ENCODE peak calls at places on chromosome 3, in eight cellular contexts. J is tibial nerve, F is GM12865, E is RWPE2, X is keratinocyte, O is fibroblast of villous mesenchyme, H is cardiac fibroblast, N is fibroblast of lung. W is an unnamed sample.

GRCh38 chr3:39254806-39255449 is 24.9 kb downstream of the CX3CR1 start:
- DNase-seq in E (no peak), X (no peak), O (peak), F (no peak), J (no peak), H (peak), N (no peak), W (no peak)

GRCh38 chr3:52210550-52211046 is 12.6 kb downstream of the ALAS1 start:
- DNase-seq in O (peak), F (no peak), E (no peak), X (no peak), N (peak), J (no peak), H (peak), W (no peak)

GRCh38 chr3:165643433-165643824 is 193.8 kb downstream of the BCHE start:
- DNase-seq in O (no peak), H (peak), X (peak), J (no peak), F (no peak), E (no peak), N (peak), W (no peak)

GRCh38 chr3:2873986-2874385 is 236.2 kb downstream of the IL5RA start:
- DNase-seq in N (no peak), F (no peak), J (no peak), O (no peak), X (no peak), H (no peak), E (no peak), W (no peak)

GRCh38 chr3:100516232-100516631 is 23.8 kb downstream of the TMEM45A start:
- DNase-seq in E (no peak), J (no peak), H (peak), F (no peak), O (no peak), N (no peak), X (no peak), W (no peak)

GRCh38 chr3:177565981-177566380 is 368.7 kb upstream of the TBL1XR1 start:
- DNase-seq in O (no peak), H (no peak), N (no peak), F (no peak), J (no peak), X (no peak), E (no peak), W (no peak)

GRCh38 chr3:30356901-30357753 is 249.3 kb upstream of the TGFBR2 start:
- DNase-seq in X (peak), O (no peak), N (no peak), F (no peak), E (peak), H (peak), J (no peak), W (no peak)

GRCh38 chr3:137962251-137962650 is 47.7 kb upstream of the CLDN18 start:
- DNase-seq in N (no peak), F (no peak), E (no peak), X (no peak), H (no peak), O (no peak), J (no peak), W (no peak)

GRCh38 chr3:88203537-88204143 is 53.9 kb downstream of the C3orf38 start:
- DNase-seq in E (no peak), J (peak), O (peak), H (peak), F (peak), X (no peak), N (peak), W (no peak)

GRCh38 chr3:152330565-152330964 is 61.8 kb downstream of the MBNL1 start:
- DNase-seq in N (no peak), J (no peak), H (no peak), O (no peak), F (no peak), X (no peak), E (no peak), W (no peak)

GRCh38 chr3:142507241-142507640 is 59.4 kb upstream of the XRN1 start:
- DNase-seq in E (no peak), J (no peak), X (no peak), O (no peak), F (no peak), H (peak), N (no peak), W (no peak)

GRCh38 chr3:48919215-48920138 is 835 bp downstream of the ARIH2 start:
- DNase-seq in E (no peak), X (no peak), F (peak), N (peak), J (no peak), O (peak), H (peak), W (peak)

GRCh38 chr3:184825456-184825855 is 13.5 kb downstream of the VPS8 start:
- DNase-seq in H (no peak), N (no peak), F (no peak), X (no peak), J (no peak), E (no peak), O (peak), W (no peak)

GRCh38 chr3:52216585-52217408 is 8.6 kb downstream of the TLR9 start:
- DNase-seq in H (peak), E (peak), J (no peak), N (peak), F (no peak), X (peak), O (peak), W (no peak)

GRCh38 chr3:36769926-36770325 is 5.6 kb upstream of the DCLK3 start:
- DNase-seq in O (no peak), H (no peak), J (no peak), X (no peak), F (no peak), N (no peak), E (no peak), W (no peak)

GRCh38 chr3:43093006-43093405 is 12.9 kb downstream of the POMGNT2 start:
- DNase-seq in O (no peak), N (no peak), F (no peak), H (no peak), E (no peak), X (no peak), J (no peak), W (no peak)

GRCh38 chr3:141812586-141812985 is 49.4 kb downstream of the GRK7 start:
- DNase-seq in J (no peak), N (no peak), F (no peak), X (no peak), O (no peak), E (no peak), H (no peak), W (no peak)

GRCh38 chr3:72814308-72814707 is 33.9 kb downstream of the SHQ1 start:
- DNase-seq in H (no peak), N (no peak), E (no peak), O (no peak), X (no peak), F (peak), J (no peak), W (no peak)

GRCh38 chr3:43948013-43948412 is 257.3 kb downstream of the ABHD5 start:
- DNase-seq in F (no peak), X (no peak), J (no peak), H (no peak), N (no peak), O (no peak), E (no peak), W (no peak)

GRCh38 chr3:159766563-159767185 is 222.0 kb upstream of the IL12A start:
- DNase-seq in J (no peak), H (peak), N (peak), X (no peak), E (no peak), F (no peak), O (no peak), W (no peak)

GRCh38 chr3:187929115-187929828 is 184.0 kb upstream of the BCL6 start:
- DNase-seq in H (no peak), N (no peak), J (no peak), O (no peak), E (no peak), X (no peak), F (no peak), W (no peak)

GRCh38 chr3:5489536-5489935 is 302.0 kb downstream of the EDEM1 start:
- DNase-seq in J (no peak), H (no peak), F (no peak), X (no peak), O (no peak), E (no peak), N (no peak), W (no peak)

GRCh38 chr3:40366203-40367162 is 20.5 kb upstream of the ENTPD3 start:
- DNase-seq in X (no peak), J (no peak), O (no peak), N (no peak), E (no peak), H (no peak), F (no peak), W (no peak)

GRCh38 chr3:148962513-148962912 is 28.8 kb upstream of the GYG1 start:
- DNase-seq in F (no peak), H (peak), J (no peak), N (peak), X (peak), E (no peak), O (peak), W (no peak)

GRCh38 chr3:10442151-10442795 is 63.1 kb downstream of the ATP2B2 start:
- DNase-seq in E (no peak), N (no peak), O (no peak), H (no peak), J (no peak), F (no peak), X (no peak), W (no peak)

DNA sequence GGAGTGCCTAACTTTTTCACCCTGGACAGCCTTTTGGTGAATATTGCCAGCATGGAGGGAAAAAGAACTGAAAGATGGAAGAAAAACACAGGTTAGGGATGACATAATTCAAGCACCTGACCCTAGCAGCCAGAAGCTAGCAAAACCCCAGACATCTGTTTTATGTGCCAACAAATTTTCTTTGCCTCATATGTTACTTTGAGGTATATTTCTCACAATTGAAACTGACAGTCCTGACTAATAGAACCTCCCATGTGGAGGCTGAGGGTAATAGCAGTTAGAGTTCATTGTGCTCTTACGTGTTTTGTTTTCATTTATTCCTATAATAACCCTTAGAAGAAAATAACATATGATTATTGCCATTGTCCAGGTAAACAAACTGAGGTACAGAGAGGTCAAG is 71.5 kb upstream of the SLC25A26 start:
- DNase-seq in X (no peak), H (no peak), O (no peak), F (no peak), N (no peak), E (no peak), J (no peak), W (no peak)
- TF ChIP-seq CTCF in X (no peak), H (no peak), O (no peak), F (no peak), N (no peak), E (no peak), J (no peak), W (no peak)

DNA sequence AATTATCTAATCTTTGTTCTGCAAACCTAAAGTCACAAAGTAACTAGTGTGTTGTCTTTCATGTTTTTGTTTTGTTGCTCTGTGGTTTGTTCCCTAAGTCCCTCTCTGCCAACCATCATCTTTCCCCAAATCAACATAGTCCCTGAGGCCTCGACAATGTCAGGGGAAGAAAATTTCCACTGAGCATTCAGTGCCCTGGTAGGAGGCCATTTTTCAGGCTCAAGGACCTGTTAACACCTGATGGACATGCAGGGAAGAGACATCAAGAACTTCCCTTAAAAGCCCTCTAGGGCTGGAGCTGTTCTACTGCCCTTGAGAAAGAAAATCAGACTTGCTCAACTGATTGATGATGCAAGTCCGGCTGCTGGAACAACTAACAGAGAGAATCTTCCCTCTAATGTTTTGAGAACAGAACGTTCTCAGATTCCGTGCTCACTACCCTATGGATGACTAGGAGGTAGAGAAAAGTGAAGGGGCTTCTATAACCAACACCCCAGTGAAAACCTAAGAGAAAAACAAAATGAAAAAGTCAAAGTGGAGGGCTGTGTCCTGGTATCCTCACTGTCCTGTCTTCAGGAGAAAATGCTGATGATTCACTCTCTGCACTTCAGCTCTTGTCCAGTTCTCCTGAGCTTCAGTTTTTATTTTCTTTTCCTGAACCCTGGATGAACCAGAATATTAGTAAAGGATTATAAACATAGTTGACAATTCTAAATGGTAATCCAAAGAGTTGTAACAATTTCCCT is 373.1 kb downstream of the FOXP1 start:
- DNase-seq in N (peak), F (no peak), H (peak), X (no peak), O (peak), J (no peak), E (no peak), W (no peak)
- TF ChIP-seq CTCF in N (peak), F (no peak), H (peak), X (no peak), O (peak), J (peak), E (no peak), W (no peak)

GRCh38 chr3:162847511-162847910 is 1350.9 kb downstream of the OTOL1 start:
- DNase-seq in F (no peak), O (no peak), N (no peak), H (no peak), J (no peak), X (no peak), E (no peak), W (no peak)
- TF ChIP-seq CTCF in F (no peak), O (no peak), N (no peak), H (no peak), J (no peak), X (no peak), E (peak), W (no peak)

DNA sequence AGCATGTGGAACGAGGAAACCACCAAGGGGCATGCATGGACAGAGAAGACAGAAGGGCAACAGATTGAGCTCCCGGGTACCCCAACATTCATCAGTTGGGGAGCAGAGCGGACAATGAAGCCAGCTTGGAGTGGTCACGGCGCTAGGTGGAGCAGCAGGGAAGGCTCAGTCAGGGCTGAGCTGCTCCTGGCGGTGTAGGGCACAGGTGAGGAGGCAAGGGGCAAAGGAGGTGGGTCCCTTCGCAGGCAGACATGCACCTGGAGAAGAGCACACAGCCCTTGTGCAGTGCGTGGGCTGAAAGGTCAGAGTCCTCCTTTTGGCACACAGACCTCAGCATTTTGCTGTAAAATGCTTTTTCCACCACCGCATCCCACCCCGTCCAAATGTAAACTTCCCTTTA is 90.0 kb upstream of the SLC6A6 start:
- DNase-seq in H (no peak), O (no peak), E (no peak), J (no peak), F (no peak), X (no peak), N (no peak), W (no peak)
- TF ChIP-seq CTCF in H (no peak), O (no peak), E (no peak), J (no peak), F (no peak), X (no peak), N (no peak), W (no peak)

DNA sequence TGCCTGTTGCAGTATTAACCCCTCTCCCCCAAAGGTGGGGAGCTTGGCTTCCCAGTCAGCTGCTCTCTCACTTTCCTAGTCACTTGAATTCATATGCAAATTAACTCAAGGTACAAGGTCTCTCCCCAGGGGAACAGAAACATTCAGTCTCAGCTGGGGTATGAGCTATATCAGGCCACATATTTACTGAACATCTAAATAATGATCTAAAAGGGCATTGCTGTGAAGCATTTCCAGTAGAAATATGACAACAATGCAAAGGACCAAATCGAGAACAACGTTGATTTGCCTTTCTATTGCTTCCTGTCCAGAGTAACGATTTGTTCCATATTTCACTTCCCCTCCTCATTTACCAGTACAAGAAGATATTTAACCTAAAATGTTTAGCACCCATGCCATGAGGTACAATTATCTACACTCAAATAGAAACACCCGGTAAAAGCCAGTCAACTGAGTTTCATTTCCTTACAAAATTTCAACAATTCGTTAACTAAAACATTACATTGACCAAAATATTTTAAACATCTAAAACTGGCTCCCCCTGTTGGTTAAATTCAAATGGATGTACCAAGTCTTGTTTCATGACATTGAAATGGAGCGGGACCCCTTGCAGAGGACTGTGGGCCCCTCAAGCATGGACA is 36.5 kb upstream of the KLHL6 start:
- DNase-seq in F (peak), H (peak), E (no peak), J (no peak), O (peak), X (no peak), N (peak), W (peak)
- TF ChIP-seq CTCF in F (peak), H (peak), E (peak), J (no peak), O (peak), X (no peak), N (peak), W (peak)

DNA sequence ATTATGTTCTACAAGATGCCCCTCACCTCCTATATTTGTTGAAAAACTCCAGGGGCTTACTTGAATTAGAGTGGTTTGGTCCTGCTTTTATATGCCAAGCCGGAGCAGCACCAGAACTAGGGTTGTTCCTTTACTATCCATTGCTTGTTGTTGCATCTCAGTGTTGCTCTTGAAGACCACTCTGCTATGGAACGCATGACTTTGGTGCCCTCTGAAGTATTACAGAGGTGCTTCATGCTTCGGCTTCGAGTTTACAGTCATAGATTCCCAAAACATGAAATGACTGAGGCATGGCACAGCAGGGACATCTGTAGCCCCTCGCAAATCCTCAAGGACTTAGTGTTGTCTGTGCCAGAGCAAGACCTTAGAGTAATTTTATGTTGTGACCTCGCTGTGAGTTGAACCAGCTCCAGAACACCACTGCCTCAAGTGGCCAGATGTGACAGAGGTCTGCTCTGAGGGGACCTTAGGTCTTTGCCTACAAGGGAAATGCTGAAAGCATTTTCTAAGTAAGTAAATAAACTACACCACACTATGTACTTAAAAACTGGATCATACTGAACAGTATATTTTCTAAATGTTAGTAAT is 67.2 kb upstream of the SIAH2 start:
- DNase-seq in N (no peak), F (peak), E (no peak), O (no peak), J (no peak), H (peak), X (no peak), W (no peak)
- TF ChIP-seq CTCF in N (peak), F (peak), E (peak), O (peak), J (no peak), H (no peak), X (peak), W (peak)

DNA sequence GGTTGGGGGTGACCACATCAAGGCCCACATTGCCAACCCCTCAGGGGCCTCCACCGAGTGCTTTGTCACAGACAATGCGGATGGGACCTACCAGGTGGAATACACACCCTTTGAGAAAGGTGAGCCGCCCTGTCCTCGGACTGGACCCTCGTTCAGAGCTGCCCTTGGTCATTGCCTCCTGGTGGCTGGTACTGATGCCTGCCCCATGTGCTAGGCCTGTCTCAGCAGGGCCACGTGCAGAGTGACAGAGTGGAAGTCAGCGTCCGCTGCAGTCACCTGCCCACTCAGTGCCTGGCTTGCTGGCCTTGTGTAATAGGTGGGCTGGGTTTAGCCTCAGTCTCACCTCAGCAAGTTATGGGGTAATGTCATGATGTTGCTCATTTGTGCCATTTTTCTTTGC is 86.4 kb downstream of the DNASE1L3 start:
- DNase-seq in X (no peak), E (no peak), H (no peak), J (no peak), O (no peak), N (no peak), F (no peak), W (no peak)
- TF ChIP-seq CTCF in X (no peak), E (no peak), H (no peak), J (no peak), O (no peak), N (no peak), F (no peak), W (no peak)

GRCh38 chr3:49967307-49967706 is 27.4 kb downstream of the RBM6 start:
- DNase-seq in J (no peak), N (peak), H (peak), O (no peak), F (no peak), X (no peak), E (no peak), W (no peak)
- TF ChIP-seq CTCF in J (no peak), N (no peak), H (no peak), O (no peak), F (no peak), X (no peak), E (no peak), W (no peak)

GRCh38 chr3:46603461-46604062 is 8.8 kb upstream of the FAM240A start:
- DNase-seq in E (no peak), J (no peak), F (no peak), N (no peak), H (no peak), X (no peak), O (no peak), W (no peak)

GRCh38 chr3:46604127-46604526 is 8.2 kb upstream of the FAM240A start:
- DNase-seq in X (no peak), O (no peak), J (no peak), N (no peak), E (no peak), H (no peak), F (no peak), W (no peak)

GRCh38 chr3:46609944-46610722 is 2.2 kb upstream of the FAM240A start:
- DNase-seq in H (no peak), O (no peak), N (peak), X (no peak), J (no peak), F (no peak), E (no peak), W (no peak)

GRCh38 chr3:46609074-46609735 is 3.1 kb upstream of the FAM240A start:
- DNase-seq in F (no peak), X (no peak), N (no peak), O (peak), E (no peak), J (no peak), H (no peak), W (no peak)

GRCh38 chr3:46607603-46608028 is 4.7 kb upstream of the FAM240A start:
- DNase-seq in O (peak), N (peak), E (no peak), H (no peak), F (peak), X (no peak), J (no peak), W (no peak)
- TF ChIP-seq CTCF in O (no peak), N (no peak), E (no peak), H (peak), F (peak), X (no peak), J (no peak), W (peak)

W was measured in GM12864.